ENCODE peak calls at places on chromosomes 11 and 22, in ten cellular contexts. One of them, this sample, is unnamed. For H3K4me1, the result is how much of the 10 kb centered on the place peaks cover.

GRCh38 chr11:2268911-2269600 is 1.3 kb downstream of the ASCL2 start:
- DNase-seq in foreskin keratinocyte: peak
- DNase-seq in neuronal stem cell: no peak
- DNase-seq in PC-9: peak
- DNase-seq in mucosa of descending colon: peak
- DNase-seq in tibial nerve: peak
- DNase-seq in SK-N-SH: peak
- DNase-seq in upper lobe of right lung: peak
- DNase-seq in Caco-2: peak
- DNase-seq in pancreas: peak
- DNase-seq in this sample: no peak

GRCh38 chr11:20024172-20024935 is 135.9 kb downstream of the DBX1 start:
- DNase-seq in foreskin keratinocyte: no peak
- DNase-seq in neuronal stem cell: no peak
- DNase-seq in PC-9: no peak
- DNase-seq in mucosa of descending colon: no peak
- DNase-seq in tibial nerve: no peak
- DNase-seq in SK-N-SH: no peak
- DNase-seq in upper lobe of right lung: no peak
- DNase-seq in Caco-2: no peak
- DNase-seq in pancreas: no peak
- DNase-seq in this sample: no peak

GRCh38 chr11:117809236-117810055 is 12.4 kb upstream of the DSCAML1 start:
- DNase-seq in foreskin keratinocyte: peak
- DNase-seq in neuronal stem cell: peak
- DNase-seq in PC-9: peak
- DNase-seq in mucosa of descending colon: peak
- DNase-seq in tibial nerve: peak
- DNase-seq in SK-N-SH: peak
- DNase-seq in upper lobe of right lung: peak
- DNase-seq in Caco-2: peak
- DNase-seq in pancreas: no peak
- DNase-seq in this sample: peak

GRCh38 chr11:48024635-48025071 is 44.3 kb downstream of the PTPRJ start:
- DNase-seq in foreskin keratinocyte: no peak
- DNase-seq in neuronal stem cell: no peak
- DNase-seq in PC-9: no peak
- DNase-seq in mucosa of descending colon: no peak
- DNase-seq in tibial nerve: no peak
- DNase-seq in SK-N-SH: no peak
- DNase-seq in upper lobe of right lung: no peak
- DNase-seq in Caco-2: no peak
- DNase-seq in pancreas: no peak
- DNase-seq in this sample: no peak

GRCh38 chr11:101446726-101447125 is 137.1 kb downstream of the TRPC6 start:
- DNase-seq in foreskin keratinocyte: no peak
- DNase-seq in neuronal stem cell: no peak
- DNase-seq in PC-9: no peak
- DNase-seq in mucosa of descending colon: no peak
- DNase-seq in tibial nerve: no peak
- DNase-seq in SK-N-SH: no peak
- DNase-seq in upper lobe of right lung: no peak
- DNase-seq in Caco-2: no peak
- DNase-seq in pancreas: no peak
- DNase-seq in this sample: no peak

GRCh38 chr11:73095613-73096012 is 46.5 kb downstream of the FCHSD2 start:
- DNase-seq in foreskin keratinocyte: no peak
- DNase-seq in neuronal stem cell: no peak
- DNase-seq in PC-9: no peak
- DNase-seq in mucosa of descending colon: no peak
- DNase-seq in tibial nerve: no peak
- DNase-seq in SK-N-SH: no peak
- DNase-seq in upper lobe of right lung: no peak
- DNase-seq in Caco-2: no peak
- DNase-seq in pancreas: no peak
- DNase-seq in this sample: no peak

GRCh38 chr11:102632026-102632425 is 6.9 kb upstream of the MMP20 start:
- DNase-seq in foreskin keratinocyte: no peak
- DNase-seq in neuronal stem cell: no peak
- DNase-seq in PC-9: no peak
- DNase-seq in mucosa of descending colon: no peak
- DNase-seq in tibial nerve: no peak
- DNase-seq in SK-N-SH: no peak
- DNase-seq in upper lobe of right lung: no peak
- DNase-seq in Caco-2: no peak
- DNase-seq in pancreas: no peak
- DNase-seq in this sample: no peak

GRCh38 chr11:71240865-71241691 is 11.3 kb downstream of the SHANK2 start:
- DNase-seq in foreskin keratinocyte: peak
- DNase-seq in neuronal stem cell: no peak
- DNase-seq in PC-9: peak
- DNase-seq in mucosa of descending colon: no peak
- DNase-seq in tibial nerve: peak
- DNase-seq in SK-N-SH: peak
- DNase-seq in upper lobe of right lung: peak
- DNase-seq in Caco-2: peak
- DNase-seq in pancreas: peak
- DNase-seq in this sample: no peak

GRCh38 chr11:131823772-131824171 is 453.4 kb downstream of the NTM start:
- DNase-seq in foreskin keratinocyte: no peak
- DNase-seq in neuronal stem cell: no peak
- DNase-seq in PC-9: no peak
- DNase-seq in mucosa of descending colon: no peak
- DNase-seq in tibial nerve: no peak
- DNase-seq in SK-N-SH: no peak
- DNase-seq in upper lobe of right lung: no peak
- DNase-seq in Caco-2: no peak
- DNase-seq in pancreas: no peak
- DNase-seq in this sample: no peak

GRCh38 chr11:131829725-131830124 is 459.3 kb downstream of the NTM start:
- DNase-seq in foreskin keratinocyte: no peak
- DNase-seq in neuronal stem cell: no peak
- DNase-seq in PC-9: no peak
- DNase-seq in mucosa of descending colon: no peak
- DNase-seq in tibial nerve: no peak
- DNase-seq in SK-N-SH: no peak
- DNase-seq in upper lobe of right lung: no peak
- DNase-seq in Caco-2: no peak
- DNase-seq in pancreas: no peak
- DNase-seq in this sample: no peak

GRCh38 chr11:131824766-131825165 is 454.4 kb downstream of the NTM start:
- DNase-seq in foreskin keratinocyte: no peak
- DNase-seq in neuronal stem cell: no peak
- DNase-seq in PC-9: no peak
- DNase-seq in mucosa of descending colon: no peak
- DNase-seq in tibial nerve: no peak
- DNase-seq in SK-N-SH: no peak
- DNase-seq in upper lobe of right lung: no peak
- DNase-seq in Caco-2: no peak
- DNase-seq in pancreas: no peak
- DNase-seq in this sample: no peak

GRCh38 chr11:131833371-131833770 is 463.0 kb downstream of the NTM start:
- DNase-seq in foreskin keratinocyte: no peak
- DNase-seq in neuronal stem cell: no peak
- DNase-seq in PC-9: no peak
- DNase-seq in mucosa of descending colon: no peak
- DNase-seq in tibial nerve: no peak
- DNase-seq in SK-N-SH: no peak
- DNase-seq in upper lobe of right lung: no peak
- DNase-seq in Caco-2: no peak
- DNase-seq in pancreas: no peak
- DNase-seq in this sample: no peak

GRCh38 chr11:131827440-131827839 is 457.0 kb downstream of the NTM start:
- DNase-seq in foreskin keratinocyte: no peak
- DNase-seq in neuronal stem cell: no peak
- DNase-seq in PC-9: no peak
- DNase-seq in mucosa of descending colon: no peak
- DNase-seq in tibial nerve: no peak
- DNase-seq in SK-N-SH: no peak
- DNase-seq in upper lobe of right lung: no peak
- DNase-seq in Caco-2: no peak
- DNase-seq in pancreas: no peak
- DNase-seq in this sample: no peak
- H3K4me1 ChIP-seq in foreskin keratinocyte: under half
- H3K4me1 ChIP-seq in neuronal stem cell: under half
- H3K4me1 ChIP-seq in PC-9: under half
- H3K4me1 ChIP-seq in mucosa of descending colon: under half
- H3K4me1 ChIP-seq in tibial nerve: under half
- H3K4me1 ChIP-seq in SK-N-SH: under half
- H3K4me1 ChIP-seq in upper lobe of right lung: under half
- H3K4me1 ChIP-seq in Caco-2: under half
- H3K4me1 ChIP-seq in pancreas: under half
- H3K4me1 ChIP-seq in this sample: under half

GRCh38 chr22:49928571-49929552 is 10.4 kb downstream of the CRELD2 start:
- DNase-seq in foreskin keratinocyte: no peak
- DNase-seq in neuronal stem cell: no peak
- DNase-seq in PC-9: no peak
- DNase-seq in mucosa of descending colon: no peak
- DNase-seq in tibial nerve: no peak
- DNase-seq in SK-N-SH: no peak
- DNase-seq in upper lobe of right lung: no peak
- DNase-seq in Caco-2: no peak
- DNase-seq in pancreas: no peak
- DNase-seq in this sample: no peak

GRCh38 chr22:49929553-49929979 is 11.1 kb downstream of the CRELD2 start:
- DNase-seq in foreskin keratinocyte: no peak
- DNase-seq in neuronal stem cell: peak
- DNase-seq in PC-9: peak
- DNase-seq in mucosa of descending colon: peak
- DNase-seq in tibial nerve: no peak
- DNase-seq in SK-N-SH: peak
- DNase-seq in upper lobe of right lung: peak
- DNase-seq in Caco-2: no peak
- DNase-seq in pancreas: peak
- DNase-seq in this sample: no peak

GRCh38 chr22:49931863-49932262 is 13.4 kb downstream of the CRELD2 start:
- DNase-seq in foreskin keratinocyte: no peak
- DNase-seq in neuronal stem cell: no peak
- DNase-seq in PC-9: no peak
- DNase-seq in mucosa of descending colon: peak
- DNase-seq in tibial nerve: no peak
- DNase-seq in SK-N-SH: no peak
- DNase-seq in upper lobe of right lung: no peak
- DNase-seq in Caco-2: no peak
- DNase-seq in pancreas: peak
- DNase-seq in this sample: no peak

GRCh38 chr22:49930596-49931412 is 12.4 kb downstream of the CRELD2 start:
- DNase-seq in foreskin keratinocyte: peak
- DNase-seq in neuronal stem cell: no peak
- DNase-seq in PC-9: peak
- DNase-seq in mucosa of descending colon: peak
- DNase-seq in tibial nerve: peak
- DNase-seq in SK-N-SH: peak
- DNase-seq in upper lobe of right lung: peak
- DNase-seq in Caco-2: peak
- DNase-seq in pancreas: peak
- DNase-seq in this sample: peak

DNA sequence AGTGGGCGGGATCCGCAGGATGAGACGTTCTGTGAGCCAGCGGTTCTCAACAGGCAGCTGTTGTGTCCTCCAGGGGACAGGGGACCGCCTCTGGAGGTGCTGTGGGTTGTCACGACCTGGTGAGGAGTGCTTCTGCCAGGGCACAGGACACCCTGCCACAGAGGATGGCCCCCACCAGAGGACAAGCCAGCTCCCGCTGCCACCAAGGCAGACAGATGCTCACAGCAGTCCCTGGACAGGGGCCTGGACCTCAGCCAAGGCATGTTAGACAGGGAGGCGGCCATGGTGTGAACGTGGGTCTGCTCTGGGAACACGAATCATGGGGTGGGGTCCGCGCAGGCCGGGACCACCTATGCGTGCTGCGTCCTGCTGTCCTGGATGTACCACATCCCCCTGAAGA is 11.7 kb downstream of the CRELD2 start:
- DNase-seq in foreskin keratinocyte: no peak
- DNase-seq in neuronal stem cell: no peak
- DNase-seq in PC-9: no peak
- DNase-seq in mucosa of descending colon: peak
- DNase-seq in tibial nerve: no peak
- DNase-seq in SK-N-SH: no peak
- DNase-seq in upper lobe of right lung: no peak
- DNase-seq in Caco-2: no peak
- DNase-seq in pancreas: peak
- DNase-seq in this sample: no peak
- H3K4me1 ChIP-seq in foreskin keratinocyte: under half
- H3K4me1 ChIP-seq in neuronal stem cell: under half
- H3K4me1 ChIP-seq in PC-9: under half
- H3K4me1 ChIP-seq in mucosa of descending colon: under half
- H3K4me1 ChIP-seq in tibial nerve: under half
- H3K4me1 ChIP-seq in SK-N-SH: under half
- H3K4me1 ChIP-seq in upper lobe of right lung: under half
- H3K4me1 ChIP-seq in Caco-2: under half
- H3K4me1 ChIP-seq in pancreas: under half
- H3K4me1 ChIP-seq in this sample: under half

GRCh38 chr22:49380828-49381114 is 446.9 kb downstream of the BRD1 start:
- DNase-seq in foreskin keratinocyte: no peak
- DNase-seq in neuronal stem cell: no peak
- DNase-seq in PC-9: no peak
- DNase-seq in mucosa of descending colon: no peak
- DNase-seq in tibial nerve: no peak
- DNase-seq in SK-N-SH: no peak
- DNase-seq in upper lobe of right lung: no peak
- DNase-seq in Caco-2: no peak
- DNase-seq in pancreas: no peak
- DNase-seq in this sample: no peak
- H3K4me1 ChIP-seq in foreskin keratinocyte: under half
- H3K4me1 ChIP-seq in neuronal stem cell: under half
- H3K4me1 ChIP-seq in PC-9: under half
- H3K4me1 ChIP-seq in mucosa of descending colon: under half
- H3K4me1 ChIP-seq in tibial nerve: under half
- H3K4me1 ChIP-seq in SK-N-SH: under half
- H3K4me1 ChIP-seq in upper lobe of right lung: under half
- H3K4me1 ChIP-seq in Caco-2: under half
- H3K4me1 ChIP-seq in pancreas: under half
- H3K4me1 ChIP-seq in this sample: under half

GRCh38 chr22:25396615-25397200 is 167.8 kb upstream of the GRK3 start:
- DNase-seq in foreskin keratinocyte: no peak
- DNase-seq in neuronal stem cell: no peak
- DNase-seq in PC-9: no peak
- DNase-seq in mucosa of descending colon: no peak
- DNase-seq in tibial nerve: no peak
- DNase-seq in SK-N-SH: no peak
- DNase-seq in upper lobe of right lung: no peak
- DNase-seq in Caco-2: no peak
- DNase-seq in pancreas: no peak
- DNase-seq in this sample: no peak

GRCh38 chr22:25402160-25402500 is 162.3 kb upstream of the GRK3 start:
- DNase-seq in foreskin keratinocyte: no peak
- DNase-seq in neuronal stem cell: no peak
- DNase-seq in PC-9: no peak
- DNase-seq in mucosa of descending colon: no peak
- DNase-seq in tibial nerve: no peak
- DNase-seq in SK-N-SH: no peak
- DNase-seq in upper lobe of right lung: no peak
- DNase-seq in Caco-2: no peak
- DNase-seq in pancreas: no peak
- DNase-seq in this sample: no peak

GRCh38 chr22:25397616-25398015 is 166.9 kb upstream of the GRK3 start:
- DNase-seq in foreskin keratinocyte: no peak
- DNase-seq in neuronal stem cell: no peak
- DNase-seq in PC-9: no peak
- DNase-seq in mucosa of descending colon: peak
- DNase-seq in tibial nerve: no peak
- DNase-seq in SK-N-SH: no peak
- DNase-seq in upper lobe of right lung: no peak
- DNase-seq in Caco-2: no peak
- DNase-seq in pancreas: no peak
- DNase-seq in this sample: no peak

GRCh38 chr22:25402501-25403283 is 161.8 kb upstream of the GRK3 start:
- DNase-seq in foreskin keratinocyte: peak
- DNase-seq in neuronal stem cell: no peak
- DNase-seq in PC-9: no peak
- DNase-seq in mucosa of descending colon: peak
- DNase-seq in tibial nerve: no peak
- DNase-seq in SK-N-SH: no peak
- DNase-seq in upper lobe of right lung: peak
- DNase-seq in Caco-2: no peak
- DNase-seq in pancreas: no peak
- DNase-seq in this sample: no peak

GRCh38 chr22:25399649-25400151 is 164.8 kb upstream of the GRK3 start:
- DNase-seq in foreskin keratinocyte: no peak
- DNase-seq in neuronal stem cell: no peak
- DNase-seq in PC-9: no peak
- DNase-seq in mucosa of descending colon: no peak
- DNase-seq in tibial nerve: no peak
- DNase-seq in SK-N-SH: no peak
- DNase-seq in upper lobe of right lung: no peak
- DNase-seq in Caco-2: no peak
- DNase-seq in pancreas: no peak
- DNase-seq in this sample: no peak
- H3K4me1 ChIP-seq in foreskin keratinocyte: under half
- H3K4me1 ChIP-seq in neuronal stem cell: under half
- H3K4me1 ChIP-seq in PC-9: under half
- H3K4me1 ChIP-seq in mucosa of descending colon: half or more
- H3K4me1 ChIP-seq in tibial nerve: under half
- H3K4me1 ChIP-seq in SK-N-SH: under half
- H3K4me1 ChIP-seq in upper lobe of right lung: under half
- H3K4me1 ChIP-seq in Caco-2: under half
- H3K4me1 ChIP-seq in pancreas: under half
- H3K4me1 ChIP-seq in this sample: half or more